ENCODE peak calls at places on chromosomes 7 and 10, in ten cellular contexts. A is chondrocyte, D is Daoy, Z is AG04450, P is amygdala, M is hypothalamus, C is endothelial cell, W is adipocyte, E is lower lobe of right lung, B is iPS DF 19.7. H is an unnamed sample.

GRCh38 chr7:50367098-50367497 is 62.6 kb downstream of the IKZF1 start:
- DNase-seq in A (no peak), D (no peak), Z (no peak), P (no peak), M (no peak), C (no peak), W (no peak), E (no peak), B (no peak), H (no peak)

GRCh38 chr10:119620241-119620753 is 23.5 kb upstream of the TIAL1 start:
- DNase-seq in A (peak), D (peak), Z (no peak), P (no peak), M (no peak), C (no peak), W (peak), E (no peak), B (no peak), H (no peak)

GRCh38 chr10:97648557-97649404 is 8.3 kb downstream of the PI4K2A start:
- DNase-seq in A (no peak), D (peak), Z (peak), P (no peak), M (no peak), C (no peak), W (peak), E (no peak), B (no peak), H (peak)

GRCh38 chr7:3117488-3118228 is 74.0 kb upstream of the CARD11 start:
- DNase-seq in A (no peak), D (no peak), Z (no peak), P (no peak), M (no peak), C (no peak), W (no peak), E (no peak), B (no peak), H (no peak)

GRCh38 chr10:5603091-5603847 is 63.1 kb downstream of the ASB13 start:
- DNase-seq in A (peak), D (no peak), Z (no peak), P (no peak), M (no peak), C (no peak), W (no peak), E (peak), B (no peak), H (no peak)

GRCh38 chr10:45044290-45044689 is 43.6 kb downstream of the ZNF22 start:
- DNase-seq in A (no peak), D (no peak), Z (no peak), P (no peak), M (no peak), C (no peak), W (no peak), E (no peak), B (peak), H (no peak)

GRCh38 chr10:13957856-13958255 is 371.1 kb downstream of the PRPF18 start:
- DNase-seq in A (no peak), D (no peak), Z (no peak), P (no peak), M (no peak), C (no peak), W (no peak), E (no peak), B (no peak), H (no peak)

GRCh38 chr7:143015926-143016490 is 10.9 kb downstream of the OR9A2 start:
- DNase-seq in A (no peak), D (no peak), Z (no peak), P (no peak), M (no peak), C (no peak), W (peak), E (no peak), B (no peak), H (no peak)

GRCh38 chr7:70627488-70627887 is 504.5 kb upstream of the GALNT17 start:
- DNase-seq in A (no peak), D (no peak), Z (no peak), P (no peak), M (no peak), C (no peak), W (no peak), E (no peak), B (no peak), H (no peak)

GRCh38 chr10:71255817-71256660 is 43.7 kb downstream of the UNC5B start:
- DNase-seq in A (no peak), D (peak), Z (peak), P (no peak), M (no peak), C (no peak), W (peak), E (no peak), B (no peak), H (no peak)

GRCh38 chr7:139708541-139708940 is 69.3 kb downstream of the HIPK2 start:
- DNase-seq in A (no peak), D (no peak), Z (no peak), P (no peak), M (no peak), C (no peak), W (no peak), E (no peak), B (no peak), H (no peak)

GRCh38 chr7:80127412-80128150 is 7.0 kb upstream of the GNAI1 start:
- DNase-seq in A (no peak), D (no peak), Z (no peak), P (peak), M (no peak), C (no peak), W (no peak), E (no peak), B (peak), H (peak)

GRCh38 chr10:89702121-89702480 is 711 bp downstream of the KIF20B start:
- DNase-seq in A (no peak), D (peak), Z (no peak), P (no peak), M (no peak), C (no peak), W (peak), E (no peak), B (no peak), H (peak)

GRCh38 chr7:100673302-100673941 is at the start of gene GNB2:
- DNase-seq in A (peak), D (peak), Z (peak), P (peak), M (peak), C (peak), W (peak), E (peak), B (peak), H (peak)

GRCh38 chr7:106618480-106618879 is 42.5 kb downstream of the CCDC71L start:
- DNase-seq in A (no peak), D (no peak), Z (no peak), P (no peak), M (no peak), C (no peak), W (peak), E (no peak), B (no peak), H (peak)

GRCh38 chr7:47730135-47730534 is 148.2 kb upstream of the TNS3 start:
- DNase-seq in A (no peak), D (peak), Z (no peak), P (no peak), M (no peak), C (no peak), W (no peak), E (no peak), B (no peak), H (no peak)

GRCh38 chr7:74280985-74281384 is 8.2 kb upstream of the CLIP2 start:
- DNase-seq in A (no peak), D (no peak), Z (no peak), P (no peak), M (no peak), C (no peak), W (no peak), E (no peak), B (no peak), H (no peak)

GRCh38 chr10:86678999-86679792 is 10.9 kb downstream of the LDB3 start:
- DNase-seq in A (no peak), D (no peak), Z (no peak), P (no peak), M (no peak), C (no peak), W (no peak), E (no peak), B (no peak), H (no peak)

GRCh38 chr10:34768261-34768971 is 46.7 kb downstream of the PARD3 start:
- DNase-seq in A (no peak), D (peak), Z (no peak), P (no peak), M (no peak), C (no peak), W (peak), E (peak), B (no peak), H (peak)

GRCh38 chr7:26195867-26196266 is 4.7 kb downstream of the HNRNPA2B1 start:
- DNase-seq in A (no peak), D (no peak), Z (no peak), P (no peak), M (no peak), C (no peak), W (no peak), E (no peak), B (no peak), H (no peak)

GRCh38 chr10:75106242-75106641 is 5.2 kb upstream of the SAMD8 start:
- DNase-seq in A (no peak), D (no peak), Z (no peak), P (no peak), M (no peak), C (no peak), W (no peak), E (no peak), B (no peak), H (no peak)

GRCh38 chr10:24680647-24681475 is 42.8 kb downstream of the ARHGAP21 start:
- DNase-seq in A (no peak), D (no peak), Z (no peak), P (no peak), M (no peak), C (no peak), W (peak), E (no peak), B (no peak), H (no peak)

GRCh38 chr10:117360994-117361667 is 14.1 kb downstream of the PDZD8 start:
- DNase-seq in A (no peak), D (no peak), Z (no peak), P (no peak), M (no peak), C (no peak), W (no peak), E (no peak), B (no peak), H (no peak)

GRCh38 chr7:142017451-142017850 is 21.8 kb downstream of the MGAM start:
- DNase-seq in A (no peak), D (no peak), Z (no peak), P (no peak), M (no peak), C (no peak), W (no peak), E (no peak), B (no peak), H (no peak)

GRCh38 chr10:7181416-7181815 is 229.4 kb downstream of the SFMBT2 start:
- DNase-seq in A (no peak), D (no peak), Z (no peak), P (no peak), M (no peak), C (no peak), W (no peak), E (no peak), B (no peak), H (no peak)

H was measured in A673.